ENCODE peak calls at places on chromosomes 12 and 14, in eight cellular contexts. C is D341Med, H is HEK293T, W is GM12865, J is caudate nucleus, V is NCI-H1417, L is WERI-Rb-1, X is GM12891. M is an unnamed sample.

GRCh38 chr12:75638792-75639191 is 127.4 kb upstream of the KRR1 start:
- DNase-seq in L (no peak), W (no peak), X (no peak), J (no peak), H (no peak), V (no peak), C (no peak), M (no peak)

GRCh38 chr14:23052671-23053070 is 4.6 kb downstream of the CDH24 start:
- DNase-seq in V (no peak), X (no peak), L (peak), W (no peak), C (no peak), J (no peak), H (no peak), M (no peak)

GRCh38 chr12:22409071-22409951 is 74.8 kb upstream of the ST8SIA1 start:
- DNase-seq in W (peak), H (no peak), X (no peak), L (peak), C (no peak), V (no peak), J (no peak), M (no peak)

GRCh38 chr12:27772328-27773049 is 7.5 kb upstream of the KLHL42 start:
- DNase-seq in H (no peak), V (no peak), L (no peak), X (no peak), W (no peak), C (no peak), J (no peak), M (no peak)

GRCh38 chr12:81257952-81258551 is 180.2 kb downstream of the ACSS3 start:
- DNase-seq in J (no peak), X (no peak), H (peak), W (peak), V (peak), L (no peak), C (peak), M (no peak)

GRCh38 chr12:120583478-120584030 is 2.4 kb upstream of the POP5 start:
- DNase-seq in X (peak), W (peak), J (peak), V (peak), C (peak), H (peak), L (peak), M (peak)

GRCh38 chr12:116201359-116201758 is 76.1 kb downstream of the MED13L start:
- DNase-seq in X (no peak), V (no peak), C (no peak), L (no peak), H (no peak), W (no peak), J (no peak), M (no peak)

GRCh38 chr12:109773384-109774011 is 59.7 kb downstream of the TRPV4 start:
- DNase-seq in X (no peak), H (no peak), V (peak), W (no peak), J (no peak), L (no peak), C (no peak), M (no peak)

GRCh38 chr12:6607751-6608591 is 792 bp upstream of the CHD4 start:
- DNase-seq in J (no peak), C (peak), H (peak), X (no peak), V (peak), L (peak), W (peak), M (peak)

GRCh38 chr12:116427200-116427932 is 131.8 kb upstream of the MAP1LC3B2 start:
- DNase-seq in L (no peak), V (no peak), H (no peak), W (no peak), J (no peak), C (no peak), X (no peak), M (no peak)

GRCh38 chr14:69933623-69934275 is 54.5 kb downstream of the SMOC1 start:
- DNase-seq in V (no peak), L (no peak), H (no peak), C (no peak), J (no peak), X (no peak), W (no peak), M (no peak)

GRCh38 chr14:31038521-31039166 is 12.5 kb upstream of the STRN3 start:
- DNase-seq in W (no peak), H (no peak), V (peak), C (no peak), L (no peak), J (no peak), X (no peak), M (no peak)

GRCh38 chr14:62143235-62143634 is 381.0 kb downstream of the SNAPC1 start:
- DNase-seq in J (no peak), V (no peak), W (no peak), C (no peak), L (no peak), X (no peak), H (no peak), M (no peak)

GRCh38 chr12:117521327-117521726 is 159.9 kb upstream of the NOS1 start:
- DNase-seq in J (no peak), L (no peak), V (peak), X (no peak), H (no peak), C (no peak), W (no peak), M (no peak)

GRCh38 chr14:22190411-22191191 is 398.4 kb downstream of the DAD1 start:
- DNase-seq in C (no peak), W (no peak), H (no peak), X (no peak), L (no peak), V (no peak), J (no peak), M (no peak)

GRCh38 chr12:54082402-54082892 is 28.8 kb downstream of the HOXC4 start:
- DNase-seq in J (no peak), X (no peak), W (no peak), C (no peak), L (peak), V (peak), H (peak), M (no peak)

GRCh38 chr12:23204933-23205778 is 580.2 kb downstream of the ETNK1 start:
- DNase-seq in L (peak), V (peak), J (no peak), H (peak), C (peak), X (peak), W (peak), M (no peak)

GRCh38 chr14:23352506-23353432 is at the start of gene SLC22A17:
- DNase-seq in W (no peak), X (no peak), J (peak), C (peak), L (peak), V (peak), H (peak), M (peak)

GRCh38 chr14:102902523-102903247 is 19.8 kb upstream of the AMN start:
- DNase-seq in J (no peak), W (no peak), V (peak), H (no peak), X (peak), C (peak), L (peak), M (no peak)

GRCh38 chr12:122951406-122951805 is 14.9 kb downstream of the ABCB9 start:
- DNase-seq in H (no peak), C (peak), W (peak), V (no peak), L (no peak), J (no peak), X (no peak), M (no peak)

GRCh38 chr12:59234391-59234790 is 314.1 kb upstream of the LRIG3 start:
- DNase-seq in W (no peak), H (no peak), L (no peak), C (no peak), V (no peak), J (no peak), X (no peak), M (no peak)

GRCh38 chr12:69210661-69211060 is 28.7 kb upstream of the CPSF6 start:
- DNase-seq in J (no peak), X (no peak), C (no peak), L (no peak), V (no peak), H (no peak), W (no peak), M (no peak)

GRCh38 chr12:103249614-103250013 is 246.2 kb downstream of the C12orf42 start:
- DNase-seq in C (no peak), J (no peak), L (no peak), V (peak), W (no peak), X (no peak), H (no peak), M (no peak)

GRCh38 chr14:94656043-94656442 is 43.9 kb downstream of the SERPINA3 start:
- DNase-seq in C (no peak), H (no peak), J (no peak), W (no peak), L (no peak), X (no peak), V (no peak), M (no peak)

GRCh38 chr14:87522575-87522974 is 470.4 kb downstream of the GALC start:
- DNase-seq in L (peak), C (no peak), X (no peak), V (peak), W (no peak), J (no peak), H (no peak), M (no peak)

GRCh38 chr14:99215277-99215676 is 56.7 kb downstream of the BCL11B start:
- DNase-seq in J (no peak), W (no peak), H (no peak), V (no peak), C (no peak), X (no peak), L (no peak), M (no peak)

GRCh38 chr14:94394025-94394493 is 5.7 kb upstream of the SERPINA1 start:
- DNase-seq in X (no peak), J (no peak), L (no peak), V (no peak), H (no peak), W (no peak), C (no peak), M (no peak)

GRCh38 chr12:42741771-42742510 is 152.4 kb upstream of the PRICKLE1 start:
- DNase-seq in V (peak), W (no peak), C (no peak), J (no peak), H (no peak), X (no peak), L (no peak), M (no peak)